ENCODE peak calls at places on chromosomes 6 and 20, in five cellular contexts. H, M, F, R and X are unnamed samples.

GRCh38 chr20:25533920-25534700 is 51.2 kb downstream of the NINL start:
- DNase-seq in F (no peak), M (no peak), H (no peak), R (no peak), X (no peak)

GRCh38 chr6:89611666-89612065 is 26.9 kb downstream of the LYRM2 start:
- DNase-seq in H (no peak), F (no peak), R (peak), M (no peak), X (no peak)

GRCh38 chr6:5481024-5481423 is 219.7 kb downstream of the FARS2 start:
- DNase-seq in R (no peak), H (no peak), M (peak), F (no peak), X (no peak)

GRCh38 chr20:33673411-33674293 is 576 bp downstream of the NECAB3 start:
- DNase-seq in M (no peak), H (no peak), F (no peak), R (peak), X (no peak)

GRCh38 chr6:121540210-121540609 is 104.8 kb downstream of the GJA1 start:
- DNase-seq in H (no peak), F (no peak), R (no peak), M (no peak), X (no peak)

GRCh38 chr6:97147421-97147820 is 135.6 kb downstream of the MMS22L start:
- DNase-seq in R (no peak), F (no peak), H (no peak), M (no peak), X (no peak)

GRCh38 chr6:6694825-6695710 is 106.5 kb downstream of the LY86 start:
- DNase-seq in M (no peak), H (no peak), F (no peak), R (peak), X (peak)

GRCh38 chr6:139161817-139162284 is 27.0 kb downstream of the HECA start:
- DNase-seq in F (no peak), H (peak), R (no peak), M (no peak), X (peak)

GRCh38 chr6:92810913-92811312 is 608.4 kb downstream of the EPHA7 start:
- DNase-seq in F (peak), R (peak), H (no peak), M (peak), X (no peak)

GRCh38 chr6:34295721-34296120 is 46.9 kb upstream of the SMIM29 start:
- DNase-seq in M (no peak), R (no peak), F (no peak), H (no peak), X (no peak)

GRCh38 chr20:5781798-5782750 is 31.9 kb downstream of the SHLD1 start:
- DNase-seq in F (no peak), H (no peak), M (no peak), R (no peak), X (peak)

GRCh38 chr6:4271761-4272505 is 136.6 kb upstream of the ECI2 start:
- DNase-seq in H (no peak), M (no peak), R (peak), F (no peak), X (no peak)

GRCh38 chr20:58875541-58876134 is 23.1 kb downstream of the GNAS start:
- DNase-seq in M (no peak), F (no peak), H (no peak), R (peak), X (no peak)

GRCh38 chr6:44439270-44440045 is 52.0 kb downstream of the CDC5L start:
- DNase-seq in H (no peak), F (no peak), R (peak), M (no peak), X (no peak)

GRCh38 chr6:133774356-133774755 is 114.6 kb upstream of the TCF21 start:
- DNase-seq in F (no peak), M (no peak), H (no peak), R (peak), X (no peak)

GRCh38 chr6:5201271-5201670 is 59.5 kb downstream of the LYRM4 start:
- DNase-seq in F (no peak), H (no peak), M (no peak), R (peak), X (no peak)

GRCh38 chr6:35370799-35371493 is 28.6 kb downstream of the PPARD start:
- DNase-seq in F (no peak), R (peak), H (no peak), M (no peak), X (no peak)

GRCh38 chr6:85405175-85405852 is 44.6 kb upstream of the NT5E start:
- DNase-seq in H (no peak), F (no peak), M (no peak), R (peak), X (peak)

GRCh38 chr20:46850416-46850815 is 44.2 kb upstream of the EYA2 start:
- DNase-seq in M (no peak), H (no peak), R (no peak), F (peak), X (no peak)

GRCh38 chr6:52186480-52186879 is 305 bp downstream of the IL17A start:
- DNase-seq in M (no peak), H (no peak), F (no peak), R (no peak), X (no peak)

GRCh38 chr6:20377623-20378265 is 23.9 kb upstream of the E2F3 start:
- DNase-seq in F (no peak), H (no peak), R (peak), M (no peak), X (no peak)

GRCh38 chr6:34593741-34594140 is 37.6 kb upstream of the SPDEF start:
- DNase-seq in H (no peak), F (no peak), R (no peak), M (no peak), X (no peak)

GRCh38 chr6:43891072-43891870 is 121.3 kb downstream of the VEGFA start:
- DNase-seq in F (no peak), H (no peak), M (peak), R (no peak), X (no peak)

GRCh38 chr6:128241221-128241620 is 279.2 kb downstream of the PTPRK start:
- DNase-seq in F (no peak), M (no peak), H (no peak), R (no peak), X (no peak)

GRCh38 chr6:14094721-14095120 is 22.9 kb upstream of the CD83 start:
- DNase-seq in M (no peak), F (no peak), R (no peak), H (no peak), X (no peak)

GRCh38 chr20:62571667-62572344 is 70.5 kb upstream of the SLCO4A1 start:
- DNase-seq in F (no peak), H (no peak), R (no peak), M (no peak), X (no peak)

GRCh38 chr6:116876635-116877611 is at the start of gene RFX6:
- DNase-seq in R (no peak), F (peak), H (no peak), M (no peak), X (no peak)

GRCh38 chr6:110549277-110549676 is 72.9 kb upstream of the SLC22A16 start:
- DNase-seq in R (no peak), H (no peak), M (no peak), F (no peak), X (no peak)

GRCh38 chr6:123829302-123829953 is 25.8 kb downstream of the NKAIN2 start:
- DNase-seq in H (no peak), F (no peak), M (no peak), R (peak), X (no peak)

GRCh38 chr6:55980627-55981211 is 105.3 kb upstream of the BMP5 start:
- DNase-seq in F (peak), R (peak), H (no peak), M (peak), X (no peak)

GRCh38 chr20:32877507-32877906 is 18.8 kb downstream of the EFCAB8 start:
- DNase-seq in R (peak), H (no peak), M (no peak), F (no peak), X (no peak)

GRCh38 chr6:1439349-1439748 is 50.0 kb downstream of the FOXF2 start:
- DNase-seq in R (peak), H (no peak), F (no peak), M (no peak), X (no peak)